ENCODE peak calls at places on chromosomes 7 and 10, in ten cellular contexts. One of them, this sample, is unnamed.

GRCh38 chr10:86868353-86868752 is 89.1 kb downstream of the MMRN2 start:
- DNase-seq in fibroblast of the aortic adventitia: peak
- DNase-seq in thoracic aorta: no peak
- DNase-seq in AG04450: no peak
- DNase-seq in heart right ventricle: no peak
- DNase-seq in HAP-1: peak
- DNase-seq in foreskin fibroblast: no peak
- DNase-seq in astrocyte of the spinal cord: peak
- DNase-seq in Peyer's patch: no peak
- DNase-seq in cardiac muscle cell: peak
- DNase-seq in this sample: peak

GRCh38 chr7:46908770-46909169 is 673.1 kb downstream of the TNS3 start:
- DNase-seq in Peyer's patch: no peak
- DNase-seq in HAP-1: no peak
- DNase-seq in astrocyte of the spinal cord: peak
- DNase-seq in thoracic aorta: no peak
- DNase-seq in foreskin fibroblast: peak
- DNase-seq in cardiac muscle cell: no peak
- DNase-seq in AG04450: peak
- DNase-seq in heart right ventricle: no peak
- DNase-seq in fibroblast of the aortic adventitia: peak
- DNase-seq in this sample: no peak

GRCh38 chr7:97026705-97027426 is 2.2 kb upstream of the DLX5 start:
- DNase-seq in foreskin fibroblast: no peak
- DNase-seq in fibroblast of the aortic adventitia: no peak
- DNase-seq in heart right ventricle: no peak
- DNase-seq in cardiac muscle cell: no peak
- DNase-seq in Peyer's patch: no peak
- DNase-seq in HAP-1: no peak
- DNase-seq in astrocyte of the spinal cord: no peak
- DNase-seq in thoracic aorta: no peak
- DNase-seq in AG04450: no peak
- DNase-seq in this sample: no peak

GRCh38 chr10:71467161-71467560 is 70.4 kb downstream of the CDH23 start:
- DNase-seq in cardiac muscle cell: no peak
- DNase-seq in AG04450: no peak
- DNase-seq in thoracic aorta: no peak
- DNase-seq in HAP-1: no peak
- DNase-seq in fibroblast of the aortic adventitia: no peak
- DNase-seq in heart right ventricle: no peak
- DNase-seq in astrocyte of the spinal cord: no peak
- DNase-seq in Peyer's patch: no peak
- DNase-seq in foreskin fibroblast: no peak
- DNase-seq in this sample: no peak

GRCh38 chr10:31756131-31757119 is 172.2 kb downstream of the ARHGAP12 start:
- DNase-seq in astrocyte of the spinal cord: no peak
- DNase-seq in HAP-1: no peak
- DNase-seq in AG04450: no peak
- DNase-seq in foreskin fibroblast: no peak
- DNase-seq in thoracic aorta: no peak
- DNase-seq in heart right ventricle: no peak
- DNase-seq in fibroblast of the aortic adventitia: no peak
- DNase-seq in Peyer's patch: no peak
- DNase-seq in cardiac muscle cell: no peak
- DNase-seq in this sample: no peak

GRCh38 chr7:80347173-80347572 is 164.7 kb downstream of the GNAT3 start:
- DNase-seq in HAP-1: no peak
- DNase-seq in astrocyte of the spinal cord: no peak
- DNase-seq in cardiac muscle cell: peak
- DNase-seq in thoracic aorta: no peak
- DNase-seq in heart right ventricle: no peak
- DNase-seq in fibroblast of the aortic adventitia: peak
- DNase-seq in foreskin fibroblast: no peak
- DNase-seq in Peyer's patch: no peak
- DNase-seq in AG04450: no peak
- DNase-seq in this sample: no peak

GRCh38 chr7:99563650-99564049 is 5.2 kb downstream of the ZNF655 start:
- DNase-seq in fibroblast of the aortic adventitia: peak
- DNase-seq in AG04450: peak
- DNase-seq in Peyer's patch: no peak
- DNase-seq in foreskin fibroblast: peak
- DNase-seq in astrocyte of the spinal cord: peak
- DNase-seq in HAP-1: no peak
- DNase-seq in thoracic aorta: no peak
- DNase-seq in heart right ventricle: no peak
- DNase-seq in cardiac muscle cell: no peak
- DNase-seq in this sample: no peak

GRCh38 chr7:86911703-86912102 is 147.8 kb downstream of the ELAPOR2 start:
- DNase-seq in AG04450: no peak
- DNase-seq in Peyer's patch: no peak
- DNase-seq in foreskin fibroblast: peak
- DNase-seq in astrocyte of the spinal cord: no peak
- DNase-seq in HAP-1: no peak
- DNase-seq in thoracic aorta: no peak
- DNase-seq in cardiac muscle cell: no peak
- DNase-seq in heart right ventricle: no peak
- DNase-seq in fibroblast of the aortic adventitia: no peak
- DNase-seq in this sample: peak

GRCh38 chr10:31278279-31278941 is 40.6 kb upstream of the ZEB1 start:
- DNase-seq in fibroblast of the aortic adventitia: peak
- DNase-seq in astrocyte of the spinal cord: no peak
- DNase-seq in thoracic aorta: no peak
- DNase-seq in AG04450: no peak
- DNase-seq in Peyer's patch: no peak
- DNase-seq in HAP-1: no peak
- DNase-seq in foreskin fibroblast: peak
- DNase-seq in cardiac muscle cell: no peak
- DNase-seq in heart right ventricle: no peak
- DNase-seq in this sample: no peak

GRCh38 chr10:92914478-92915066 is 66.3 kb downstream of the EXOC6 start:
- DNase-seq in AG04450: peak
- DNase-seq in HAP-1: peak
- DNase-seq in Peyer's patch: peak
- DNase-seq in astrocyte of the spinal cord: peak
- DNase-seq in heart right ventricle: no peak
- DNase-seq in foreskin fibroblast: peak
- DNase-seq in cardiac muscle cell: peak
- DNase-seq in thoracic aorta: no peak
- DNase-seq in fibroblast of the aortic adventitia: peak
- DNase-seq in this sample: peak

GRCh38 chr7:40220421-40220911 is 85.7 kb downstream of the SUGCT start:
- DNase-seq in HAP-1: no peak
- DNase-seq in astrocyte of the spinal cord: peak
- DNase-seq in thoracic aorta: no peak
- DNase-seq in heart right ventricle: no peak
- DNase-seq in AG04450: no peak
- DNase-seq in Peyer's patch: no peak
- DNase-seq in cardiac muscle cell: no peak
- DNase-seq in foreskin fibroblast: peak
- DNase-seq in fibroblast of the aortic adventitia: peak
- DNase-seq in this sample: no peak

GRCh38 chr10:123221418-123221817 is 67.2 kb downstream of the BUB3 start:
- DNase-seq in astrocyte of the spinal cord: no peak
- DNase-seq in AG04450: no peak
- DNase-seq in Peyer's patch: no peak
- DNase-seq in foreskin fibroblast: no peak
- DNase-seq in fibroblast of the aortic adventitia: no peak
- DNase-seq in cardiac muscle cell: no peak
- DNase-seq in thoracic aorta: no peak
- DNase-seq in heart right ventricle: no peak
- DNase-seq in HAP-1: no peak
- DNase-seq in this sample: no peak

GRCh38 chr7:90119178-90119971 is 34.9 kb upstream of the STEAP1 start:
- DNase-seq in AG04450: no peak
- DNase-seq in heart right ventricle: peak
- DNase-seq in HAP-1: no peak
- DNase-seq in cardiac muscle cell: peak
- DNase-seq in foreskin fibroblast: peak
- DNase-seq in astrocyte of the spinal cord: peak
- DNase-seq in Peyer's patch: no peak
- DNase-seq in thoracic aorta: no peak
- DNase-seq in fibroblast of the aortic adventitia: no peak
- DNase-seq in this sample: peak
- H3K4me3 ChIP-seq in AG04450: peak
- H3K4me3 ChIP-seq in heart right ventricle: peak
- H3K4me3 ChIP-seq in HAP-1: no peak
- H3K4me3 ChIP-seq in cardiac muscle cell: peak
- H3K4me3 ChIP-seq in foreskin fibroblast: peak
- H3K4me3 ChIP-seq in astrocyte of the spinal cord: peak
- H3K4me3 ChIP-seq in Peyer's patch: peak
- H3K4me3 ChIP-seq in thoracic aorta: peak
- H3K4me3 ChIP-seq in fibroblast of the aortic adventitia: peak
- H3K4me3 ChIP-seq in this sample: peak

DNA sequence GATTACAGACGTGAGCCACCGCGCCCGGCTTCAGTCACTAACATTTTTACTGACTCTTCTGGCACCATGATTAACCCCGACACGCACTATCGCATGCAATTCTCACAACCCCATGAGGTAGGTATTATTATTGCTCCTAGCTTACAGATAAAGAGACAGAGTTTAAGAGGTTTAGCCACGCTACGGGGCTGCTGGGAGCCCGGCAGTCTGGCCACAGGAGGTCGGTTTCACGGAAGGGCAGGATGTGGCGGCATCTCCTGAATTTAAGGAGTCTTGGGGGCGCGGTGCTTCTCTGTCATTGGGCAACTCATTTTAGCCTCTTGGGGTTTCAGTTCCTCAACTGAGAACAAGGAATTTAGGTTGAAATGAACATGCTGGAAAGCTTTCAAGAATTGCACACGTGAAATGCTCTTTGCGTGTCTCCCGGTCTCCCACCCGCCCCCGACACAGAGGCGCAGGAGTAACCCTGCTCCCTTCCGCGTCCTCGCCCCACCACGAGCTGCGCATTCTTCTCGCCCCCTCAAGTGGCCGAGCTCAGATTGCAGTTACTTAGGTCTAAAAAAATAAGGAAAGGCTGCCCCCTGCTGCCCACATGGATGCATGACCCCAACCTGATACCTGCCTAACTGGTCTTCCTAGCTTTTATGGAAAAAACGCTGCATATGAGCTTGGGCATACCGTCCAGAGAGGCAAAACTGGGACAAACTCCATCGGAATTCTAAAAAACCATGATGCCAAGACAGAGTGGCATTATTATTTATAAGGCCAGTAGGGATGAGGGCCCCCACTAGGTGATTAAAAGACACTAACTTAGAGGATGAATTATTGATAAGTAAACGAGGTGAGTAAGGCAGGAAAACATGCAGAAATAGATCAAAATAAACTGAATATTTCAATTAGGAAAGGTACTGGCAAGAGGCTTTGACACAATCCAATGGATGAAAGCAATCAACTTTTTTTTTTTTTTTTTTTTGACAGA is 12.4 kb downstream of the PRSS2 start:
- DNase-seq in fibroblast of the aortic adventitia: peak
- DNase-seq in AG04450: peak
- DNase-seq in foreskin fibroblast: peak
- DNase-seq in cardiac muscle cell: peak
- DNase-seq in heart right ventricle: peak
- DNase-seq in Peyer's patch: peak
- DNase-seq in thoracic aorta: peak
- DNase-seq in HAP-1: peak
- DNase-seq in astrocyte of the spinal cord: peak
- DNase-seq in this sample: peak
- H3K4me3 ChIP-seq in fibroblast of the aortic adventitia: peak
- H3K4me3 ChIP-seq in AG04450: peak
- H3K4me3 ChIP-seq in foreskin fibroblast: peak
- H3K4me3 ChIP-seq in cardiac muscle cell: peak
- H3K4me3 ChIP-seq in heart right ventricle: peak
- H3K4me3 ChIP-seq in Peyer's patch: peak
- H3K4me3 ChIP-seq in thoracic aorta: peak
- H3K4me3 ChIP-seq in HAP-1: peak
- H3K4me3 ChIP-seq in astrocyte of the spinal cord: peak
- H3K4me3 ChIP-seq in this sample: peak

DNA sequence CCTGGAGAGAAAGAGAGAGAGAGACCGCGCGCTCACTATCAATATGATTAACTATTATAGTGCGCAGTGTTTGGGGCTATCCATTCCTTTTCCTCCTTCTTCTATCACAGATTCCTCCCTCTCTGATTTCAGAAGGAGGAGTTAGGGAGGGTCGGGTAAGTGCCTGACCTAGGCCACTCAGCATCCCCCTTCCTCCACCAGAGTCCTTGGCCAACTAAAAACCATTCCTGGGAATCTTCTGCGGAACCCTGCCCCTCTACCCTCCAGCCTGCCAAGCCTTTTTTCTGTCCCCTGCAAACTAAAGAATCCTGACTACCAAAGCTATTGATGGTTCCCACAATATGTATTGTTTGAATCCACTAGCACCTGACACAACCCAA is 256.2 kb upstream of the NFE2L3 start:
- DNase-seq in cardiac muscle cell: no peak
- DNase-seq in HAP-1: no peak
- DNase-seq in heart right ventricle: no peak
- DNase-seq in Peyer's patch: no peak
- DNase-seq in thoracic aorta: no peak
- DNase-seq in fibroblast of the aortic adventitia: no peak
- DNase-seq in astrocyte of the spinal cord: no peak
- DNase-seq in foreskin fibroblast: no peak
- DNase-seq in AG04450: no peak
- DNase-seq in this sample: no peak
- H3K4me3 ChIP-seq in cardiac muscle cell: peak
- H3K4me3 ChIP-seq in HAP-1: no peak
- H3K4me3 ChIP-seq in heart right ventricle: peak
- H3K4me3 ChIP-seq in Peyer's patch: peak
- H3K4me3 ChIP-seq in thoracic aorta: peak
- H3K4me3 ChIP-seq in fibroblast of the aortic adventitia: no peak
- H3K4me3 ChIP-seq in astrocyte of the spinal cord: no peak
- H3K4me3 ChIP-seq in foreskin fibroblast: no peak
- H3K4me3 ChIP-seq in AG04450: no peak
- H3K4me3 ChIP-seq in this sample: no peak

GRCh38 chr7:104209063-104209462 is 1.2 kb upstream of the ORC5 start:
- DNase-seq in Peyer's patch: no peak
- DNase-seq in astrocyte of the spinal cord: no peak
- DNase-seq in fibroblast of the aortic adventitia: no peak
- DNase-seq in heart right ventricle: no peak
- DNase-seq in AG04450: no peak
- DNase-seq in foreskin fibroblast: no peak
- DNase-seq in HAP-1: no peak
- DNase-seq in thoracic aorta: no peak
- DNase-seq in cardiac muscle cell: no peak
- DNase-seq in this sample: no peak

GRCh38 chr7:104207731-104208420 is at the start of gene ORC5:
- DNase-seq in HAP-1: peak
- DNase-seq in cardiac muscle cell: peak
- DNase-seq in astrocyte of the spinal cord: peak
- DNase-seq in AG04450: peak
- DNase-seq in Peyer's patch: peak
- DNase-seq in fibroblast of the aortic adventitia: peak
- DNase-seq in foreskin fibroblast: peak
- DNase-seq in thoracic aorta: peak
- DNase-seq in heart right ventricle: peak
- DNase-seq in this sample: peak

GRCh38 chr7:104208421-104208780 is 588 bp upstream of the ORC5 start:
- DNase-seq in thoracic aorta: no peak
- DNase-seq in foreskin fibroblast: no peak
- DNase-seq in Peyer's patch: no peak
- DNase-seq in HAP-1: no peak
- DNase-seq in heart right ventricle: no peak
- DNase-seq in fibroblast of the aortic adventitia: no peak
- DNase-seq in AG04450: no peak
- DNase-seq in astrocyte of the spinal cord: no peak
- DNase-seq in cardiac muscle cell: no peak
- DNase-seq in this sample: no peak

GRCh38 chr7:104207348-104207730 is 474 bp downstream of the ORC5 start:
- DNase-seq in heart right ventricle: no peak
- DNase-seq in astrocyte of the spinal cord: peak
- DNase-seq in HAP-1: no peak
- DNase-seq in thoracic aorta: no peak
- DNase-seq in cardiac muscle cell: peak
- DNase-seq in AG04450: no peak
- DNase-seq in Peyer's patch: no peak
- DNase-seq in fibroblast of the aortic adventitia: peak
- DNase-seq in foreskin fibroblast: peak
- DNase-seq in this sample: no peak

GRCh38 chr7:104206841-104207240 is 972 bp downstream of the ORC5 start:
- DNase-seq in AG04450: no peak
- DNase-seq in foreskin fibroblast: peak
- DNase-seq in heart right ventricle: no peak
- DNase-seq in HAP-1: no peak
- DNase-seq in thoracic aorta: no peak
- DNase-seq in cardiac muscle cell: no peak
- DNase-seq in fibroblast of the aortic adventitia: peak
- DNase-seq in astrocyte of the spinal cord: no peak
- DNase-seq in Peyer's patch: no peak
- DNase-seq in this sample: no peak
- H3K4me3 ChIP-seq in AG04450: peak
- H3K4me3 ChIP-seq in foreskin fibroblast: peak
- H3K4me3 ChIP-seq in heart right ventricle: peak
- H3K4me3 ChIP-seq in HAP-1: peak
- H3K4me3 ChIP-seq in thoracic aorta: peak
- H3K4me3 ChIP-seq in cardiac muscle cell: peak
- H3K4me3 ChIP-seq in fibroblast of the aortic adventitia: peak
- H3K4me3 ChIP-seq in astrocyte of the spinal cord: peak
- H3K4me3 ChIP-seq in Peyer's patch: peak
- H3K4me3 ChIP-seq in this sample: peak

This sample was measured in WERI-Rb-1.